ENCODE peak calls at places on chromosome 11, in eight cellular contexts. One of them, this sample, is unnamed.

GRCh38 chr11:10285148-10285802 is 8.7 kb downstream of the SBF2 start:
- DNase-seq in mesenchymal stem cell: peak; percentile 69
- DNase-seq in left lung: no peak
- DNase-seq in mammary epithelial cell: no peak
- DNase-seq in psoas muscle: no peak
- DNase-seq in astrocyte: no peak
- DNase-seq in ovary: no peak
- DNase-seq in neuronal stem cell: no peak
- DNase-seq in this sample: no peak

GRCh38 chr11:6596237-6596877 is 7.1 kb downstream of the RRP8 start:
- DNase-seq in mesenchymal stem cell: no peak
- DNase-seq in left lung: no peak
- DNase-seq in mammary epithelial cell: no peak
- DNase-seq in psoas muscle: no peak
- DNase-seq in astrocyte: no peak
- DNase-seq in ovary: no peak
- DNase-seq in neuronal stem cell: no peak
- DNase-seq in this sample: no peak

GRCh38 chr11:76233936-76234703 is 27.8 kb upstream of the WNT11 start:
- DNase-seq in mesenchymal stem cell: peak; percentile 26
- DNase-seq in left lung: peak; percentile 78
- DNase-seq in mammary epithelial cell: peak; percentile 14
- DNase-seq in psoas muscle: peak; percentile 82
- DNase-seq in astrocyte: peak; percentile 30
- DNase-seq in ovary: peak; percentile 69
- DNase-seq in neuronal stem cell: no peak
- DNase-seq in this sample: no peak

GRCh38 chr11:131991606-131992005 is 621.2 kb downstream of the NTM start:
- DNase-seq in mesenchymal stem cell: no peak
- DNase-seq in left lung: no peak
- DNase-seq in mammary epithelial cell: peak; percentile 57
- DNase-seq in psoas muscle: no peak
- DNase-seq in astrocyte: no peak
- DNase-seq in ovary: no peak
- DNase-seq in neuronal stem cell: no peak
- DNase-seq in this sample: no peak

GRCh38 chr11:16963316-16963876 is 50.8 kb downstream of the PLEKHA7 start:
- DNase-seq in mesenchymal stem cell: no peak
- DNase-seq in left lung: no peak
- DNase-seq in mammary epithelial cell: no peak
- DNase-seq in psoas muscle: no peak
- DNase-seq in astrocyte: no peak
- DNase-seq in ovary: no peak
- DNase-seq in neuronal stem cell: no peak
- DNase-seq in this sample: no peak

GRCh38 chr11:125082611-125083311 is 19.7 kb downstream of the SLC37A2 start:
- DNase-seq in mesenchymal stem cell: peak; percentile 95
- DNase-seq in left lung: no peak
- DNase-seq in mammary epithelial cell: peak; percentile 97
- DNase-seq in psoas muscle: no peak
- DNase-seq in astrocyte: peak; percentile 78
- DNase-seq in ovary: no peak
- DNase-seq in neuronal stem cell: no peak
- DNase-seq in this sample: no peak

GRCh38 chr11:133928628-133929059 is 28.1 kb downstream of the IGSF9B start:
- DNase-seq in mesenchymal stem cell: no peak
- DNase-seq in left lung: peak; percentile 43
- DNase-seq in mammary epithelial cell: peak; percentile 65
- DNase-seq in psoas muscle: no peak
- DNase-seq in astrocyte: no peak
- DNase-seq in ovary: no peak
- DNase-seq in neuronal stem cell: no peak
- DNase-seq in this sample: no peak

GRCh38 chr11:104402812-104403521 is 239.0 kb upstream of the PDGFD start:
- DNase-seq in mesenchymal stem cell: no peak
- DNase-seq in left lung: no peak
- DNase-seq in mammary epithelial cell: no peak
- DNase-seq in psoas muscle: no peak
- DNase-seq in astrocyte: peak; percentile 16
- DNase-seq in ovary: no peak
- DNase-seq in neuronal stem cell: peak; percentile 17
- DNase-seq in this sample: no peak

GRCh38 chr11:70204466-70204799 is 1.3 kb downstream of the FADD start:
- DNase-seq in mesenchymal stem cell: no peak
- DNase-seq in left lung: no peak
- DNase-seq in mammary epithelial cell: no peak
- DNase-seq in psoas muscle: no peak
- DNase-seq in astrocyte: no peak
- DNase-seq in ovary: no peak
- DNase-seq in neuronal stem cell: no peak
- DNase-seq in this sample: no peak

GRCh38 chr11:102452461-102453285 is at the start of gene TMEM123:
- DNase-seq in mesenchymal stem cell: peak; percentile 75
- DNase-seq in left lung: peak; percentile 96
- DNase-seq in mammary epithelial cell: peak; percentile 67
- DNase-seq in psoas muscle: peak; percentile 86
- DNase-seq in astrocyte: peak; percentile 49
- DNase-seq in ovary: peak; percentile 86
- DNase-seq in neuronal stem cell: peak; percentile 73
- DNase-seq in this sample: peak; percentile 92

GRCh38 chr11:1073851-1074243 is 827 bp upstream of the MUC2 start:
- DNase-seq in mesenchymal stem cell: no peak
- DNase-seq in left lung: peak; percentile 31
- DNase-seq in mammary epithelial cell: no peak
- DNase-seq in psoas muscle: no peak
- DNase-seq in astrocyte: no peak
- DNase-seq in ovary: no peak
- DNase-seq in neuronal stem cell: no peak
- DNase-seq in this sample: no peak

GRCh38 chr11:118175600-118176399 is 639 bp downstream of the SCN2B start:
- DNase-seq in mesenchymal stem cell: no peak
- DNase-seq in left lung: no peak
- DNase-seq in mammary epithelial cell: no peak
- DNase-seq in psoas muscle: no peak
- DNase-seq in astrocyte: no peak
- DNase-seq in ovary: no peak
- DNase-seq in neuronal stem cell: no peak
- DNase-seq in this sample: no peak

GRCh38 chr11:114191893-114192292 is 104.3 kb upstream of the NNMT start:
- DNase-seq in mesenchymal stem cell: no peak
- DNase-seq in left lung: no peak
- DNase-seq in mammary epithelial cell: no peak
- DNase-seq in psoas muscle: no peak
- DNase-seq in astrocyte: no peak
- DNase-seq in ovary: no peak
- DNase-seq in neuronal stem cell: no peak
- DNase-seq in this sample: no peak

GRCh38 chr11:15965562-15966250 is 390.6 kb downstream of the SOX6 start:
- DNase-seq in mesenchymal stem cell: no peak
- DNase-seq in left lung: no peak
- DNase-seq in mammary epithelial cell: peak; percentile 80
- DNase-seq in psoas muscle: no peak
- DNase-seq in astrocyte: no peak
- DNase-seq in ovary: no peak
- DNase-seq in neuronal stem cell: no peak
- DNase-seq in this sample: no peak

GRCh38 chr11:22685111-22685510 is 18.7 kb downstream of the GAS2 start:
- DNase-seq in mesenchymal stem cell: no peak
- DNase-seq in left lung: no peak
- DNase-seq in mammary epithelial cell: no peak
- DNase-seq in psoas muscle: no peak
- DNase-seq in astrocyte: no peak
- DNase-seq in ovary: no peak
- DNase-seq in neuronal stem cell: no peak
- DNase-seq in this sample: no peak

GRCh38 chr11:111939836-111940604 is 2.9 kb downstream of the DIXDC1 start:
- DNase-seq in mesenchymal stem cell: peak; percentile 76
- DNase-seq in left lung: no peak
- DNase-seq in mammary epithelial cell: peak; percentile 69
- DNase-seq in psoas muscle: no peak
- DNase-seq in astrocyte: peak; percentile 95
- DNase-seq in ovary: no peak
- DNase-seq in neuronal stem cell: no peak
- DNase-seq in this sample: no peak

GRCh38 chr11:14148653-14149273 is 186.2 kb downstream of the SPON1 start:
- DNase-seq in mesenchymal stem cell: peak; percentile 36
- DNase-seq in left lung: no peak
- DNase-seq in mammary epithelial cell: peak; percentile 45
- DNase-seq in psoas muscle: no peak
- DNase-seq in astrocyte: peak; percentile 6
- DNase-seq in ovary: no peak
- DNase-seq in neuronal stem cell: no peak
- DNase-seq in this sample: no peak

GRCh38 chr11:66100272-66101037 is 30.4 kb downstream of the PACS1 start:
- DNase-seq in mesenchymal stem cell: no peak
- DNase-seq in left lung: peak; percentile 82
- DNase-seq in mammary epithelial cell: no peak
- DNase-seq in psoas muscle: peak; percentile 64
- DNase-seq in astrocyte: peak; percentile 36
- DNase-seq in ovary: peak; percentile 73
- DNase-seq in neuronal stem cell: no peak
- DNase-seq in this sample: no peak

GRCh38 chr11:109996060-109996459 is 97.1 kb upstream of the ZC3H12C start:
- DNase-seq in mesenchymal stem cell: no peak
- DNase-seq in left lung: no peak
- DNase-seq in mammary epithelial cell: no peak
- DNase-seq in psoas muscle: no peak
- DNase-seq in astrocyte: no peak
- DNase-seq in ovary: no peak
- DNase-seq in neuronal stem cell: no peak
- DNase-seq in this sample: no peak

GRCh38 chr11:88315981-88316441 is 21.5 kb downstream of the CTSC start:
- DNase-seq in mesenchymal stem cell: no peak
- DNase-seq in left lung: no peak
- DNase-seq in mammary epithelial cell: peak; percentile 73
- DNase-seq in psoas muscle: no peak
- DNase-seq in astrocyte: no peak
- DNase-seq in ovary: no peak
- DNase-seq in neuronal stem cell: no peak
- DNase-seq in this sample: no peak

GRCh38 chr11:129375731-129376657 is at the start of gene BARX2:
- DNase-seq in mesenchymal stem cell: peak; percentile 57
- DNase-seq in left lung: peak; percentile 83
- DNase-seq in mammary epithelial cell: peak; percentile 64
- DNase-seq in psoas muscle: no peak
- DNase-seq in astrocyte: peak; percentile 50
- DNase-seq in ovary: no peak
- DNase-seq in neuronal stem cell: peak; percentile 74
- DNase-seq in this sample: peak; percentile 90

GRCh38 chr11:122743949-122744876 is 88.7 kb downstream of the UBASH3B start:
- DNase-seq in mesenchymal stem cell: peak; percentile 45
- DNase-seq in left lung: no peak
- DNase-seq in mammary epithelial cell: no peak
- DNase-seq in psoas muscle: no peak
- DNase-seq in astrocyte: no peak
- DNase-seq in ovary: no peak
- DNase-seq in neuronal stem cell: no peak
- DNase-seq in this sample: no peak

GRCh38 chr11:110174645-110175310 is 81.6 kb downstream of the ZC3H12C start:
- DNase-seq in mesenchymal stem cell: peak; percentile 26
- DNase-seq in left lung: no peak
- DNase-seq in mammary epithelial cell: no peak
- DNase-seq in psoas muscle: no peak
- DNase-seq in astrocyte: peak; percentile 74
- DNase-seq in ovary: no peak
- DNase-seq in neuronal stem cell: no peak
- DNase-seq in this sample: no peak

GRCh38 chr11:8810331-8811301 is 100.4 kb upstream of the AKIP1 start:
- DNase-seq in mesenchymal stem cell: peak; percentile 87
- DNase-seq in left lung: peak; percentile 94
- DNase-seq in mammary epithelial cell: peak; percentile 79
- DNase-seq in psoas muscle: peak; percentile 91
- DNase-seq in astrocyte: peak; percentile 85
- DNase-seq in ovary: peak; percentile 90
- DNase-seq in neuronal stem cell: peak; percentile 82
- DNase-seq in this sample: no peak
- H3K4me1 ChIP-seq in mesenchymal stem cell: peaks cover 40% of the 10 kb centered on the region
- H3K4me1 ChIP-seq in left lung: peaks cover 74% of the 10 kb centered on the region
- H3K4me1 ChIP-seq in mammary epithelial cell: peaks cover 66% of the 10 kb centered on the region
- H3K4me1 ChIP-seq in psoas muscle: peaks cover 31% of the 10 kb centered on the region
- H3K4me1 ChIP-seq in astrocyte: peaks cover 69% of the 10 kb centered on the region
- H3K4me1 ChIP-seq in ovary: peaks cover 30% of the 10 kb centered on the region
- H3K4me1 ChIP-seq in neuronal stem cell: peaks cover 33% of the 10 kb centered on the region
- H3K4me1 ChIP-seq in this sample: peaks cover 13% of the 10 kb centered on the region

GRCh38 chr11:58576792-58577440 is 1.3 kb upstream of the LPXN start:
- DNase-seq in mesenchymal stem cell: peak; percentile 79
- DNase-seq in left lung: no peak
- DNase-seq in mammary epithelial cell: peak; percentile 35
- DNase-seq in psoas muscle: no peak
- DNase-seq in astrocyte: peak; percentile 59
- DNase-seq in ovary: peak; percentile 34
- DNase-seq in neuronal stem cell: no peak
- DNase-seq in this sample: no peak

GRCh38 chr11:58577441-58578135 is 1.3 kb upstream of the ZFP91 start:
- DNase-seq in mesenchymal stem cell: peak; percentile 99
- DNase-seq in left lung: peak; percentile 79
- DNase-seq in mammary epithelial cell: peak; percentile 86
- DNase-seq in psoas muscle: peak; percentile 74
- DNase-seq in astrocyte: peak; percentile 97
- DNase-seq in ovary: peak; percentile 72
- DNase-seq in neuronal stem cell: no peak
- DNase-seq in this sample: no peak

GRCh38 chr11:58573451-58574104 is 2.1 kb downstream of the LPXN start:
- DNase-seq in mesenchymal stem cell: peak; percentile 76
- DNase-seq in left lung: no peak
- DNase-seq in mammary epithelial cell: peak; percentile 91
- DNase-seq in psoas muscle: peak; percentile 67
- DNase-seq in astrocyte: peak; percentile 83
- DNase-seq in ovary: peak; percentile 45
- DNase-seq in neuronal stem cell: no peak
- DNase-seq in this sample: no peak

GRCh38 chr11:58574851-58575250 is 805 bp downstream of the LPXN start:
- DNase-seq in mesenchymal stem cell: peak; percentile 10
- DNase-seq in left lung: no peak
- DNase-seq in mammary epithelial cell: peak; percentile 52
- DNase-seq in psoas muscle: no peak
- DNase-seq in astrocyte: peak; percentile 74
- DNase-seq in ovary: no peak
- DNase-seq in neuronal stem cell: no peak
- DNase-seq in this sample: no peak

GRCh38 chr11:58575377-58576020 is at the start of gene LPXN:
- DNase-seq in mesenchymal stem cell: peak; percentile 18
- DNase-seq in left lung: no peak
- DNase-seq in mammary epithelial cell: peak; percentile 79
- DNase-seq in psoas muscle: no peak
- DNase-seq in astrocyte: peak; percentile 73
- DNase-seq in ovary: no peak
- DNase-seq in neuronal stem cell: no peak
- DNase-seq in this sample: no peak
- H3K4me3 ChIP-seq in mesenchymal stem cell: no peak within 1 kb of the TSS
- H3K4me3 ChIP-seq in left lung: peak within 1 kb of the TSS; percentile 91
- H3K4me3 ChIP-seq in mammary epithelial cell: no peak within 1 kb of the TSS
- H3K4me3 ChIP-seq in psoas muscle: peak within 1 kb of the TSS; percentile 92
- H3K4me3 ChIP-seq in astrocyte: peak within 1 kb of the TSS; percentile 88
- H3K4me3 ChIP-seq in ovary: no peak within 1 kb of the TSS
- H3K4me3 ChIP-seq in neuronal stem cell: no peak within 1 kb of the TSS
- H3K4me3 ChIP-seq in this sample: peak within 1 kb of the TSS; percentile 78

GRCh38 chr11:2381494-2382128 is 4.5 kb downstream of the CD81 start:
- DNase-seq in mesenchymal stem cell: no peak
- DNase-seq in left lung: peak; percentile 56
- DNase-seq in mammary epithelial cell: no peak
- DNase-seq in psoas muscle: peak; percentile 53
- DNase-seq in astrocyte: no peak
- DNase-seq in ovary: no peak
- DNase-seq in neuronal stem cell: no peak
- DNase-seq in this sample: no peak
- H3K4me1 ChIP-seq in mesenchymal stem cell: peaks cover 72% of the 10 kb centered on the region
- H3K4me1 ChIP-seq in left lung: peaks cover 80% of the 10 kb centered on the region
- H3K4me1 ChIP-seq in mammary epithelial cell: peaks cover 64% of the 10 kb centered on the region
- H3K4me1 ChIP-seq in psoas muscle: peaks cover 56% of the 10 kb centered on the region
- H3K4me1 ChIP-seq in astrocyte: peaks cover 44% of the 10 kb centered on the region
- H3K4me1 ChIP-seq in ovary: peaks cover 48% of the 10 kb centered on the region
- H3K4me1 ChIP-seq in neuronal stem cell: peaks cover 10% of the 10 kb centered on the region
- H3K4me1 ChIP-seq in this sample: peaks cover 11% of the 10 kb centered on the region

GRCh38 chr11:62269654-62270278 is at the start of gene SCGB2A2:
- DNase-seq in mesenchymal stem cell: no peak
- DNase-seq in left lung: no peak
- DNase-seq in mammary epithelial cell: peak; percentile 13
- DNase-seq in psoas muscle: no peak
- DNase-seq in astrocyte: no peak
- DNase-seq in ovary: no peak
- DNase-seq in neuronal stem cell: no peak
- DNase-seq in this sample: no peak
- H3K4me3 ChIP-seq in mesenchymal stem cell: no peak within 1 kb of the TSS
- H3K4me3 ChIP-seq in left lung: no peak within 1 kb of the TSS
- H3K4me3 ChIP-seq in mammary epithelial cell: no peak within 1 kb of the TSS
- H3K4me3 ChIP-seq in psoas muscle: no peak within 1 kb of the TSS
- H3K4me3 ChIP-seq in astrocyte: no peak within 1 kb of the TSS
- H3K4me3 ChIP-seq in ovary: no peak within 1 kb of the TSS
- H3K4me3 ChIP-seq in neuronal stem cell: no peak within 1 kb of the TSS
- H3K4me3 ChIP-seq in this sample: no peak within 1 kb of the TSS